ENCODE peak calls at places on chromosomes 1 and 21, in seven cellular contexts. W, N, L, A, M, I and D are unnamed samples.
A peak's percentile ranks its signal among the peaks of the same experiment; 100 is the strongest.

GRCh38 chr1:81489372-81489934 is 311.3 kb upstream of the ADGRL2 start:
- DNase-seq in N (no peak), A (no peak), W (no peak), L (no peak), I (no peak), M (no peak), D (no peak)

GRCh38 chr1:11198851-11199628 is 9.9 kb downstream of the ANGPTL7 start:
- DNase-seq in M (no peak), L (no peak), W (no peak), I (no peak), A (no peak), N (no peak), D (no peak)

GRCh38 chr1:35577071-35577998 is 4.2 kb downstream of the TFAP2E start:
- DNase-seq in N (peak; percentile 47), M (no peak), L (peak; percentile 44), A (peak; percentile 52), W (no peak), I (no peak), D (peak; percentile 53)

GRCh38 chr21:28154121-28154520 is 838.6 kb downstream of the LTN1 start:
- DNase-seq in W (no peak), L (no peak), A (no peak), I (no peak), M (peak; percentile 13), N (no peak), D (no peak)

GRCh38 chr1:239308701-239309333 is 77.6 kb upstream of the CHRM3 start:
- DNase-seq in M (no peak), N (peak; percentile 14), L (peak; percentile 31), I (no peak), W (peak; percentile 36), A (peak; percentile 66), D (peak; percentile 67)

GRCh38 chr21:30434033-30434631 is 4.1 kb downstream of the KRTAP13-4 start:
- DNase-seq in I (no peak), W (no peak), A (peak; percentile 22), L (peak; percentile 47), M (peak; percentile 41), N (peak; percentile 2), D (peak; percentile 26)

GRCh38 chr1:1197551-1198422 is 8.6 kb downstream of the TNFRSF18 start:
- DNase-seq in A (no peak), M (no peak), L (no peak), W (no peak), I (no peak), N (no peak), D (no peak)

GRCh38 chr1:246587032-246587431 is 20.8 kb downstream of the CNST start:
- DNase-seq in W (no peak), L (no peak), A (no peak), N (no peak), I (no peak), M (peak; percentile 20), D (no peak)

GRCh38 chr1:55215194-55216021 is at the start of gene USP24:
- DNase-seq in L (peak; percentile 86), N (peak; percentile 61), M (peak; percentile 63), I (peak; percentile 25), W (peak; percentile 78), A (peak; percentile 89), D (peak; percentile 91)

GRCh38 chr1:91744973-91745648 is 140.8 kb downstream of the TGFBR3 start:
- DNase-seq in A (no peak), M (no peak), N (no peak), L (no peak), W (no peak), I (no peak), D (no peak)

GRCh38 chr1:217275617-217276398 is 355.1 kb downstream of the GPATCH2 start:
- DNase-seq in A (no peak), M (peak; percentile 92), W (peak; percentile 81), L (peak; percentile 85), N (no peak), I (no peak), D (no peak)

GRCh38 chr1:91827094-91828006 is 58.6 kb downstream of the TGFBR3 start:
- DNase-seq in M (no peak), I (no peak), W (no peak), A (peak; percentile 69), N (no peak), L (peak; percentile 64), D (peak; percentile 31)

GRCh38 chr1:117368116-117369108 is 1.2 kb downstream of the MAN1A2 start:
- DNase-seq in L (peak; percentile 67), A (peak; percentile 31), I (no peak), N (no peak), M (peak; percentile 41), W (peak; percentile 38), D (no peak)

GRCh38 chr1:176515310-176515709 is 52.3 kb downstream of the PAPPA2 start:
- DNase-seq in W (peak; percentile 36), A (no peak), N (no peak), M (peak; percentile 48), I (no peak), L (peak; percentile 75), D (no peak)

GRCh38 chr21:45010860-45011259 is 63.5 kb upstream of the ADARB1 start:
- DNase-seq in W (no peak), A (no peak), I (no peak), N (no peak), L (no peak), M (no peak), D (no peak)

GRCh38 chr21:17343055-17343454 is 169.8 kb upstream of the CXADR start:
- DNase-seq in W (peak; percentile 8), M (peak; percentile 12), I (no peak), A (no peak), L (peak; percentile 32), N (no peak), D (no peak)

GRCh38 chr1:151510957-151511635 is at the start of gene CGN:
- DNase-seq in W (peak; percentile 81), N (peak; percentile 70), L (peak; percentile 73), M (peak; percentile 41), A (peak; percentile 93), I (peak; percentile 97), D (peak; percentile 93)

GRCh38 chr1:232428781-232429530 is 201.0 kb downstream of the SIPA1L2 start:
- DNase-seq in I (peak; percentile 36), W (peak; percentile 51), L (peak; percentile 49), N (no peak), M (peak; percentile 61), A (no peak), D (no peak)

GRCh38 chr1:167661527-167662436 is 31.8 kb downstream of the RCSD1 start:
- DNase-seq in L (peak; percentile 98), W (peak; percentile 94), N (no peak), M (peak; percentile 96), A (no peak), I (no peak), D (no peak)

GRCh38 chr1:203177471-203178039 is 1.9 kb upstream of the MYBPH start:
- DNase-seq in I (no peak), M (peak; percentile 63), A (no peak), W (peak; percentile 75), N (no peak), L (peak; percentile 88), D (no peak)

GRCh38 chr1:221344693-221345092 is 397.2 kb downstream of the DUSP10 start:
- DNase-seq in N (no peak), L (peak; percentile 43), A (no peak), I (no peak), M (no peak), W (peak; percentile 64), D (no peak)

GRCh38 chr1:33167650-33168447 is 14.0 kb downstream of the TRIM62 start:
- DNase-seq in A (no peak), I (no peak), M (no peak), W (peak; percentile 51), L (no peak), N (no peak), D (no peak)

GRCh38 chr1:231590453-231591198 is 36.0 kb upstream of the DISC1 start:
- DNase-seq in L (peak; percentile 84), N (no peak), M (peak; percentile 83), A (peak; percentile 52), W (peak; percentile 75), I (no peak), D (peak; percentile 48)

GRCh38 chr1:29279896-29280779 is 43.8 kb downstream of the PTPRU start:
- DNase-seq in W (peak; percentile 40), A (no peak), N (no peak), I (no peak), M (no peak), L (peak; percentile 43), D (no peak)

GRCh38 chr1:22935450-22935849 is 37.2 kb downstream of the LACTBL1 start:
- DNase-seq in L (no peak), M (no peak), N (no peak), I (no peak), A (no peak), W (no peak), D (no peak)

GRCh38 chr1:91830242-91831131 is 55.5 kb downstream of the TGFBR3 start:
- DNase-seq in M (peak; percentile 90), I (no peak), L (peak; percentile 87), N (no peak), A (peak; percentile 62), W (peak; percentile 80), D (no peak)

GRCh38 chr1:163337631-163338030 is 15.9 kb downstream of the NUF2 start:
- DNase-seq in L (peak; percentile 52), N (no peak), I (no peak), W (peak; percentile 66), M (peak; percentile 83), A (no peak), D (no peak)

GRCh38 chr1:56577859-56578663 is 1.3 kb downstream of the PLPP3 start:
- DNase-seq in W (peak; percentile 68), L (peak; percentile 79), I (no peak), A (peak; percentile 74), M (peak; percentile 60), N (no peak), D (peak; percentile 84)

GRCh38 chr1:244066954-244067716 is 16.1 kb downstream of the ZBTB18 start:
- DNase-seq in I (no peak), W (no peak), M (no peak), L (no peak), N (no peak), A (no peak), D (no peak)

GRCh38 chr1:1222575-1223225 is 8.7 kb upstream of the TNFRSF4 start:
- DNase-seq in W (no peak), M (no peak), L (no peak), N (no peak), A (no peak), I (no peak), D (no peak)